ENCODE peak calls at places on chromosomes 4 and X, in eight cellular contexts. U, G, Z, J, E, I, M and L are unnamed samples.
A peak's percentile ranks its signal among the peaks of the same experiment; 100 is the strongest.

GRCh38 chrX:40145670-40146470 is 48.1 kb upstream of the BCOR start:
- DNase-seq in J (no peak), Z (no peak), G (no peak), I (no peak), M (no peak), U (no peak), E (no peak), L (peak; percentile 39)

GRCh38 chr4:28277931-28278330 is 1417.3 kb downstream of the STIM2 start:
- DNase-seq in Z (no peak), E (peak; percentile 82), M (no peak), G (no peak), J (no peak), U (no peak), I (no peak), L (no peak)

GRCh38 chr4:17492058-17492741 is 19.7 kb downstream of the QDPR start:
- DNase-seq in G (no peak), I (peak; percentile 49), E (no peak), J (no peak), Z (no peak), M (no peak), U (no peak), L (no peak)

GRCh38 chr4:94757192-94758140 is at the start of gene BMPR1B:
- DNase-seq in G (no peak), Z (peak; percentile 80), U (no peak), E (peak; percentile 58), M (no peak), I (peak; percentile 50), J (peak; percentile 65), L (peak; percentile 75)

GRCh38 chr4:4379540-4380087 is 7.3 kb upstream of the NSG1 start:
- DNase-seq in Z (no peak), U (no peak), J (no peak), E (no peak), M (no peak), I (no peak), G (no peak), L (no peak)

GRCh38 chr4:63814171-63814964 is 594.9 kb downstream of the TECRL start:
- DNase-seq in U (no peak), J (no peak), Z (no peak), G (no peak), M (no peak), I (no peak), E (no peak), L (no peak)

GRCh38 chrX:10482262-10482661 is 138.1 kb downstream of the MID1 start:
- DNase-seq in E (no peak), J (no peak), U (no peak), Z (no peak), M (peak; percentile 10), I (no peak), G (no peak), L (no peak)

GRCh38 chrX:127404156-127404555 is 584.6 kb downstream of the PRR32 start:
- DNase-seq in U (no peak), I (no peak), M (no peak), E (no peak), G (no peak), Z (no peak), J (no peak), L (no peak)

GRCh38 chrX:133580630-133581029 is 165.3 kb upstream of the GPC4 start:
- DNase-seq in I (no peak), U (no peak), J (no peak), Z (peak; percentile 41), E (peak; percentile 44), G (no peak), M (no peak), L (peak; percentile 71)

GRCh38 chrX:112259375-112259774 is 176.8 kb upstream of the TRPC5 start:
- DNase-seq in G (no peak), M (no peak), I (no peak), Z (no peak), E (no peak), J (no peak), U (no peak), L (no peak)

GRCh38 chr4:169410839-169411770 is 140.3 kb upstream of the SH3RF1 start:
- DNase-seq in J (no peak), Z (no peak), G (no peak), I (no peak), U (peak; percentile 50), M (peak; percentile 94), E (peak; percentile 15), L (peak; percentile 92)

GRCh38 chr4:164023214-164023613 is 528.7 kb downstream of the TMA16 start:
- DNase-seq in G (no peak), J (no peak), M (peak; percentile 9), Z (no peak), U (no peak), E (no peak), I (no peak), L (no peak)
- TF ChIP-seq CTCF in G (no peak), J (no peak), M (no peak), Z (no peak), U (no peak), E (peak; percentile 31), I (peak; percentile 18), L (no peak)

GRCh38 chr4:792729-793108 is 33.2 kb downstream of the CPLX1 start:
- DNase-seq in M (peak; percentile 73), J (no peak), Z (no peak), U (peak; percentile 23), E (no peak), G (no peak), I (no peak), L (no peak)

GRCh38 chr4:790466-790820 is 35.5 kb downstream of the CPLX1 start:
- DNase-seq in E (no peak), U (no peak), M (no peak), G (no peak), Z (no peak), J (no peak), I (no peak), L (no peak)

GRCh38 chr4:793109-793861 is 32.6 kb downstream of the CPLX1 start:
- DNase-seq in I (no peak), G (no peak), E (no peak), U (no peak), J (no peak), Z (no peak), M (no peak), L (no peak)

GRCh38 chr4:791201-791865 is 34.6 kb downstream of the CPLX1 start:
- DNase-seq in Z (no peak), M (no peak), G (no peak), J (no peak), E (no peak), U (no peak), I (no peak), L (no peak)

DNA sequence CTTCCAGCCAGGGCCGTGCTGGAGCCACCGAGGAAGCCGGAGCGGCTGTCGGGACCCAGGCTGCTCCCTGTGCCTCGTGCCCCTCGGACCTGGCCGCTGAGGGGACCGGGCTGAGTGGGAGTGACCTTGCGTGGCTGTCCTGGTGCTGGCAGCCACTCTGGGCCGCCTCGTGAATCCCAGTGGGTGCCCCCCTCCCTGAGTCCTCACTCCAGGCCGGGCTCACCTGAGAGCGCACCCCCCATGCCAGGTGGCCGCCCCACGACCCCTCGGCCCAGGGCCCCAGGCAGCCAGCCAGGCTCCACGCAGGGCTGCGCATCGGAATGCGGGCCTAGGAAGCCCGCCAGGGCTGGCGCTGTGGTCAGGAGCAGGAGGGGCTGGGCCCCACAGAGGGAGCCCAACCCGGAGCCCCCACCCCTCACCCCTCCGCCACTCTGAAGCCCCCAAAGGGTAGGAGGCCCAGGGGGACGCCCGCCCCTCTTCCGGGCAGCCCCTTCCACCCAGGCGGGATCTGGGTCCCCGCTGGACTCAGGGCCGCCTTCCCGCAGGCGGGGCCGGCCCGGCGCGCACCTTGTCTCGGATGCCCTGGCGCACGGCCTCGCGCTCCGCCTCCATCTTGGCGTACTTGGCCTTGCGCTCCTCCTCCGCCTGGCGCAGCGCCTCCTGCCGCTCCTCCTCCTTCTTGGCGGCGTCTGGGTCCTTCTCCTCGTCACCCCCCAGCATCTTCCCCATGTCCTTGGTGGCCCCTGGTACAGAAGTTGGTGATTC is 33.9 kb downstream of the CPLX1 start:
- DNase-seq in G (peak; percentile 46), I (no peak), E (no peak), J (no peak), Z (peak; percentile 12), U (peak; percentile 37), M (peak; percentile 59), L (no peak)
- TF ChIP-seq CTCF in G (peak; percentile 19), I (peak; percentile 26), E (peak; percentile 33), J (no peak), Z (no peak), U (no peak), M (peak; percentile 11), L (no peak)

GRCh38 chr4:6048537-6048936 is 30.3 kb upstream of the C4orf50 start:
- DNase-seq in Z (no peak), J (no peak), U (no peak), G (no peak), E (no peak), I (no peak), M (no peak), L (no peak)

GRCh38 chr4:6046526-6047129 is 28.4 kb upstream of the C4orf50 start:
- DNase-seq in I (no peak), U (no peak), M (no peak), J (no peak), G (no peak), Z (no peak), E (no peak), L (no peak)

GRCh38 chr4:6044805-6045204 is 26.6 kb upstream of the C4orf50 start:
- DNase-seq in G (peak; percentile 50), I (no peak), U (no peak), M (no peak), Z (no peak), J (no peak), E (no peak), L (no peak)

GRCh38 chr4:6049278-6049677 is 31.0 kb upstream of the C4orf50 start:
- DNase-seq in G (no peak), Z (no peak), E (no peak), I (no peak), M (no peak), U (no peak), J (no peak), L (no peak)

DNA sequence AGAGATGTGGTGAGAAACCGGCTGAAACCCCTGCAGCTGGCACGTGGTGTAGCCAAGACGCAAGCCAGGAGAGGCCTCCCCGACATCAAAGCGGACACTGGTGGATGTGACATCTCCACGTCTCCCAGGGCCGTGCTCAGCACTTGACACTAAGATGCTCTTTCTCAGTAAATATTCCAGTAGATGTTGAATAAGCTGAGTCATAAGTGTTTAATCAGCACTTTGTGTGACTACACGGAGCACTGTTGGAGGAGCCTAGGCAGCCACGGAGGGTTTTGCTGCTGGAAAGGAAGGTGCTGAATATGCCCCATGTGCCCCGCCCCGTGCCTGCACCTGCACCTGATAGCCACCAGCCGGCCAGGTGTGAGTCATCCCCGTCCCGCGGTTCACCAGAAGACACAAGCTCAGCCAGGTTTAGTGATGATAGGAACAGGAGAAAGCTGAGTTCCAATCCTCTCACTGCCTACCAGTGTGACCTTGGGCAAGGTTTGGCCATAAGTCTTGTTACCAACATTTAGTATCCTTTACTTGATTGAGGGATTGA is 29.0 kb upstream of the C4orf50 start:
- DNase-seq in Z (no peak), I (no peak), M (no peak), E (no peak), G (no peak), U (no peak), J (no peak), L (no peak)
- TF ChIP-seq CTCF in Z (no peak), I (no peak), M (no peak), E (no peak), G (no peak), U (no peak), J (no peak), L (no peak)

DNA sequence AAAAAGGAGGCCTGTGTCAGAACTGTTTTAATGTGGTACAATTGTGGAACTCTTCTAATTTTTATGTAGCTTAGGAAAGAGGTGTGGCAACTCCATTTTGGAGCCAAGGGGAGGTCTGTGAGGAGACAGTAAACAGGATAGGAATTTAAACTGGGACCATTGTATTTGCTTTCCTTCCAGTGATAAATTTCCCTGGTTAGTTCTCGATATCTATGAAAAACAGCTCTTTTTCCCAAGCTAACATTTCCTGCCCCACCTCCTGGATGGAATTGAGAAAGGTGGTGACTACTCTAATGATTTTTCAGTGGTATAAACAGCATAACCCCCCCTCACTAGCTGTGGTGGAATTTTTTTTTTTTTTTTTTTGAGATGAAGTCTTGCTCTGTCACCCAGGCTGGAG is 5.9 kb downstream of the OTC start:
- DNase-seq in J (no peak), E (no peak), M (no peak), U (no peak), G (no peak), I (no peak), Z (no peak), L (no peak)
- TF ChIP-seq CTCF in J (no peak), E (no peak), M (no peak), U (no peak), G (no peak), I (no peak), Z (no peak), L (no peak)